ENCODE peak calls at places on chromosomes 11 and 22, in ten cellular contexts. Q, Y, M, Z, A, F, T, L, K and G are unnamed samples.

GRCh38 chr22:45170001-45170466 is 6.3 kb downstream of the NUP50 start:
- DNase-seq in T (no peak), F (no peak), Y (no peak), A (peak), L (no peak), Q (no peak), M (no peak), Z (no peak), K (no peak), G (no peak)

GRCh38 chr11:12944889-12945288 is 64.2 kb upstream of the RASSF10 start:
- DNase-seq in Y (no peak), Q (no peak), T (no peak), M (no peak), Z (no peak), F (no peak), A (no peak), K (no peak), L (no peak), G (no peak)

GRCh38 chr11:47161890-47162289 is 14.8 kb downstream of the ARFGAP2 start:
- DNase-seq in M (no peak), T (no peak), K (no peak), Y (no peak), L (no peak), Q (no peak), A (no peak), F (no peak), Z (no peak), G (no peak)

GRCh38 chr11:134360050-134360835 is 28.5 kb downstream of the GLB1L2 start:
- DNase-seq in L (peak), T (no peak), A (peak), M (peak), F (peak), Z (no peak), K (peak), Y (peak), Q (peak), G (no peak)

GRCh38 chr22:49199224-49199623 is 628.4 kb downstream of the BRD1 start:
- DNase-seq in L (no peak), Y (no peak), F (no peak), Z (no peak), M (no peak), K (no peak), Q (no peak), T (no peak), A (no peak), G (no peak)

GRCh38 chr11:45949992-45950407 is 27.5 kb downstream of the LARGE2 start:
- DNase-seq in M (no peak), Q (no peak), K (no peak), L (no peak), Z (no peak), F (no peak), A (no peak), Y (no peak), T (no peak), G (no peak)

GRCh38 chr11:116707250-116707649 is 65.5 kb downstream of the BUD13 start:
- DNase-seq in Y (no peak), A (no peak), F (no peak), Z (peak), K (no peak), Q (peak), M (no peak), T (no peak), L (no peak), G (no peak)

GRCh38 chr11:86155210-86155844 is 86.4 kb upstream of the PICALM start:
- DNase-seq in Q (peak), A (no peak), K (no peak), F (no peak), Z (no peak), M (no peak), T (no peak), Y (no peak), L (no peak), G (no peak)

GRCh38 chr11:80980221-80980620 is 1539.4 kb upstream of the TENM4 start:
- DNase-seq in A (no peak), Z (no peak), L (no peak), Q (peak), Y (no peak), K (peak), T (no peak), M (no peak), F (no peak), G (no peak)

GRCh38 chr11:17164361-17165246 is 43.2 kb downstream of the PIK3C2A start:
- DNase-seq in F (no peak), Q (peak), L (no peak), T (no peak), Z (no peak), K (no peak), Y (no peak), M (no peak), A (no peak), G (no peak)

GRCh38 chr22:29799217-29799680 is 32.1 kb downstream of the UQCR10 start:
- DNase-seq in Z (no peak), A (no peak), K (peak), Q (peak), Y (no peak), F (peak), L (no peak), T (peak), M (peak), G (no peak)

GRCh38 chr22:45023431-45023830 is 13.6 kb upstream of the PHF21B start:
- DNase-seq in M (no peak), A (no peak), T (no peak), F (no peak), Z (no peak), K (no peak), Y (no peak), Q (no peak), L (no peak), G (no peak)

GRCh38 chr22:40714514-40714966 is 35.3 kb downstream of the MCHR1 start:
- DNase-seq in K (no peak), L (no peak), A (no peak), T (no peak), M (no peak), Z (no peak), F (no peak), Y (no peak), Q (peak), G (peak)